ENCODE peak calls at places on chromosomes 13 and 19, in seven cellular contexts. U is tibial artery, D is cardiac muscle cell, Z is thoracic aorta, M is neural progenitor cell, W is OCI-LY7, P is fibroblast of lung. T is an unnamed sample.

GRCh38 chr19:33724723-33725060 is 72.0 kb upstream of the KCTD15 start:
- DNase-seq in P (no peak), W (no peak), U (no peak), M (no peak), Z (no peak), D (no peak), T (peak; percentile 52)

GRCh38 chr13:95155504-95155903 is 145.7 kb downstream of the ABCC4 start:
- DNase-seq in P (no peak), Z (no peak), M (no peak), U (no peak), W (no peak), D (no peak), T (no peak)

GRCh38 chr13:77028202-77028601 is 1.2 kb upstream of the FBXL3 start:
- DNase-seq in D (peak; percentile 50), Z (no peak), U (peak; percentile 35), M (no peak), W (no peak), P (peak; percentile 49), T (no peak)

GRCh38 chr13:72963762-72964161 is 95.0 kb upstream of the KLF5 start:
- DNase-seq in D (no peak), U (no peak), Z (no peak), P (no peak), W (no peak), M (no peak), T (no peak)

GRCh38 chr13:57631607-57632275 is at the start of gene PCDH17:
- DNase-seq in D (peak; percentile 51), W (no peak), P (peak; percentile 74), U (peak; percentile 65), Z (no peak), M (peak; percentile 70), T (no peak)

GRCh38 chr19:51607077-51607476 is 23.1 kb downstream of the SIGLEC5 start:
- DNase-seq in U (no peak), Z (no peak), P (no peak), W (peak; percentile 93), D (no peak), M (no peak), T (no peak)

GRCh38 chr19:49779731-49780578 is 13.2 kb downstream of the AP2A1 start:
- DNase-seq in U (no peak), P (no peak), M (no peak), Z (no peak), W (peak; percentile 48), D (no peak), T (no peak)

GRCh38 chr19:57656346-57656745 is 12.4 kb upstream of the ZSCAN4 start:
- DNase-seq in P (no peak), W (no peak), D (no peak), U (no peak), Z (no peak), M (no peak), T (no peak)

GRCh38 chr19:49361438-49362047 is 673 bp downstream of the TEAD2 start:
- DNase-seq in Z (no peak), D (peak; percentile 91), M (peak; percentile 90), U (peak; percentile 77), P (peak; percentile 82), W (peak; percentile 56), T (peak; percentile 79)

GRCh38 chr13:95858286-95859075 is 181.5 kb downstream of the DNAJC3 start:
- DNase-seq in P (peak; percentile 57), D (peak; percentile 85), M (no peak), W (no peak), Z (no peak), U (no peak), T (no peak)

GRCh38 chr19:21691656-21692055 is 75.7 kb downstream of the ZNF100 start:
- DNase-seq in Z (no peak), U (no peak), P (no peak), W (no peak), M (no peak), D (no peak), T (no peak)

GRCh38 chr19:44182145-44182544 is 17.2 kb downstream of the ZNF226 start:
- DNase-seq in W (peak; percentile 10), Z (no peak), M (no peak), U (no peak), P (no peak), D (no peak), T (no peak)
- H3K9me3 ChIP-seq in W (no peaks in the 10 kb centered on the region), Z (peaks cover 74% of the 10 kb centered on the region), M (peaks cover 19% of the 10 kb centered on the region), U (peaks cover 16% of the 10 kb centered on the region), P (no peaks in the 10 kb centered on the region), D (no peaks in the 10 kb centered on the region), T (no peaks in the 10 kb centered on the region)

GRCh38 chr19:43551399-43552197 is 18.6 kb downstream of the ZNF575 start:
- DNase-seq in U (no peak), W (no peak), Z (no peak), D (no peak), P (no peak), M (no peak), T (no peak)

GRCh38 chr19:43546581-43546980 is 13.6 kb downstream of the ZNF575 start:
- DNase-seq in D (no peak), P (no peak), U (no peak), Z (no peak), W (no peak), M (no peak), T (no peak)

GRCh38 chr19:43552198-43552450 is 19.1 kb downstream of the ZNF575 start:
- DNase-seq in P (no peak), D (no peak), M (no peak), Z (no peak), U (no peak), W (no peak), T (no peak)

GRCh38 chr19:43545981-43546380 is 13.0 kb downstream of the ZNF575 start:
- DNase-seq in Z (no peak), P (no peak), D (no peak), W (no peak), U (no peak), M (no peak), T (no peak)

GRCh38 chr19:43548706-43549105 is 15.7 kb downstream of the ZNF575 start:
- DNase-seq in U (no peak), P (no peak), W (no peak), D (no peak), Z (no peak), M (no peak), T (no peak)
- H3K36me3 ChIP-seq in U (peaks cover 66% of the 10 kb centered on the region), P (peaks cover 17% of the 10 kb centered on the region), W (peaks cover 43% of the 10 kb centered on the region), D (peaks cover 42% of the 10 kb centered on the region), Z (peaks cover 43% of the 10 kb centered on the region), M (no peaks in the 10 kb centered on the region), T (peaks cover 57% of the 10 kb centered on the region)

DNA sequence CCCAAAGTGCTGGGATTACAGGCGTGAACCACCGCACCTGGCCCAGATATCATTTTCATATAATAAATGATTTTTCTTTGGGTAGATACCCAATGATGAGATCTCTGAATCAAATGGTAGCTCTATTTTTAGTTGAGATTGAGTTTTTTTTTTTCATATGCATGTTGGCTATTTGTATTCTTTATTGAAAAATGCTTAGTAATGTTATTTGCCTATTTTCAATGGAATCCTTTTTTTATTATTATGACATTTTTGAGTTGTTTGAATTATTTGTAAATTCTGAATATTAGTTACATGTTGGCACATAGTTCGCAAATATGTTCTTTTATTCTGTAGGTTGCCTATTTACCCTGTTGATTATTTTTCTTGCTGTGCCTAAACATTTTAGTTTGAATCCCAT is 55.8 kb downstream of the ZNF254 start:
- DNase-seq in P (no peak), M (no peak), D (no peak), W (no peak), Z (no peak), U (no peak), T (no peak)
- H3K9me3 ChIP-seq in P (no peaks in the 10 kb centered on the region), M (peaks cover 25% of the 10 kb centered on the region), D (no peaks in the 10 kb centered on the region), W (peaks cover 12% of the 10 kb centered on the region), Z (peaks cover 90% of the 10 kb centered on the region), U (peaks cover 3% of the 10 kb centered on the region), T (no peaks in the 10 kb centered on the region)

GRCh38 chr19:39563408-39563807 is 23.4 kb upstream of the EID2 start:
- DNase-seq in M (no peak), Z (no peak), P (peak; percentile 70), U (no peak), W (no peak), D (peak; percentile 3), T (peak; percentile 28)
- H3K36me3 ChIP-seq in M (no peaks in the 10 kb centered on the region), Z (no peaks in the 10 kb centered on the region), P (no peaks in the 10 kb centered on the region), U (no peaks in the 10 kb centered on the region), W (no peaks in the 10 kb centered on the region), D (no peaks in the 10 kb centered on the region), T (no peaks in the 10 kb centered on the region)

DNA sequence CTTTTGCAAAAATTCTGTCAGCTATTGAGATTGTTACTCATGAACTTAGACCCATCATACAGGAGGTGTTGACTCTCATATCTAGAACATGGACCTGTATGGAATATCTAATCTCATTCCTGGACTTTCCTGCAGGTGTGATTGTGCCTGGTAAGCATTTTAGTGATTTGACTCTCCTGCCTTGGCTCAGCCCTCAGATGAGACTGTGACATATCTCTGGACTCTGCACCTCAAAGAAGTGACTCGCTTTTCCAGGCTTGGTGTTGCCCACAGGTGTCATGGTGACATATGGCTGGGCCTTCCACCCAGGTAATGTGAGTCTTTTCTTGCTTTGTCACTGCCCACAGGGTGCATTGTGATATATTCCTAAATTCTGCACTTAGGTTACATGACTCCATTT is 17.8 kb upstream of the ZNF726 start:
- DNase-seq in Z (no peak), P (no peak), W (no peak), D (no peak), M (no peak), U (no peak), T (no peak)
- H3K9me3 ChIP-seq in Z (no peaks in the 10 kb centered on the region), P (no peaks in the 10 kb centered on the region), W (no peaks in the 10 kb centered on the region), D (no peaks in the 10 kb centered on the region), M (no peaks in the 10 kb centered on the region), U (no peaks in the 10 kb centered on the region), T (no peaks in the 10 kb centered on the region)